ENCODE peak calls at places on chromosomes 4 and X, in four cellular contexts. One of them, this sample, is unnamed.

GRCh38 chr4:17310269-17310652 is 201.6 kb downstream of the QDPR start:
- DNase-seq in hypothalamus: no peak
- DNase-seq in renal cortical epithelial cell: no peak
- DNase-seq in anterior cingulate cortex: no peak
- DNase-seq in this sample: peak

GRCh38 chr4:67549123-67549522 is 3.8 kb upstream of the CENPC start:
- DNase-seq in hypothalamus: no peak
- DNase-seq in renal cortical epithelial cell: peak
- DNase-seq in anterior cingulate cortex: no peak
- DNase-seq in this sample: peak

GRCh38 chr4:10698172-10698571 is 13.6 kb upstream of the CLNK start:
- DNase-seq in hypothalamus: no peak
- DNase-seq in renal cortical epithelial cell: no peak
- DNase-seq in anterior cingulate cortex: no peak
- DNase-seq in this sample: no peak

GRCh38 chr4:158277558-158277957 is 67.3 kb downstream of the TMEM144 start:
- DNase-seq in hypothalamus: no peak
- DNase-seq in renal cortical epithelial cell: no peak
- DNase-seq in anterior cingulate cortex: no peak
- DNase-seq in this sample: no peak

GRCh38 chrX:11944486-11944885 is 186.4 kb downstream of the MSL3 start:
- DNase-seq in hypothalamus: no peak
- DNase-seq in renal cortical epithelial cell: peak
- DNase-seq in anterior cingulate cortex: no peak
- DNase-seq in this sample: peak

GRCh38 chrX:10050481-10050880 is 83.3 kb downstream of the CLDN34 start:
- DNase-seq in hypothalamus: no peak
- DNase-seq in renal cortical epithelial cell: no peak
- DNase-seq in anterior cingulate cortex: no peak
- DNase-seq in this sample: peak

GRCh38 chr4:139835006-139835405 is 169.4 kb downstream of the MGST2 start:
- DNase-seq in hypothalamus: no peak
- DNase-seq in renal cortical epithelial cell: peak
- DNase-seq in anterior cingulate cortex: no peak
- DNase-seq in this sample: peak

GRCh38 chr4:22986881-22987280 is 294.1 kb downstream of the GBA3 start:
- DNase-seq in hypothalamus: no peak
- DNase-seq in renal cortical epithelial cell: peak
- DNase-seq in anterior cingulate cortex: no peak
- DNase-seq in this sample: no peak

GRCh38 chr4:119490335-119490734 is 138.3 kb downstream of the PDE5A start:
- DNase-seq in hypothalamus: no peak
- DNase-seq in renal cortical epithelial cell: peak
- DNase-seq in anterior cingulate cortex: no peak
- DNase-seq in this sample: peak

GRCh38 chr4:22129454-22130075 is 181.0 kb upstream of the KCNIP4 start:
- DNase-seq in hypothalamus: no peak
- DNase-seq in renal cortical epithelial cell: peak
- DNase-seq in anterior cingulate cortex: no peak
- DNase-seq in this sample: peak

GRCh38 chr4:80566203-80566872 is 230.8 kb downstream of the CFAP299 start:
- DNase-seq in hypothalamus: no peak
- DNase-seq in renal cortical epithelial cell: peak
- DNase-seq in anterior cingulate cortex: no peak
- DNase-seq in this sample: no peak

GRCh38 chrX:102115748-102116147 is 9.7 kb upstream of the TCEAL2 start:
- DNase-seq in hypothalamus: no peak
- DNase-seq in renal cortical epithelial cell: no peak
- DNase-seq in anterior cingulate cortex: no peak
- DNase-seq in this sample: no peak

GRCh38 chr4:165905405-165906027 is 32.5 kb downstream of the TLL1 start:
- DNase-seq in hypothalamus: no peak
- DNase-seq in renal cortical epithelial cell: no peak
- DNase-seq in anterior cingulate cortex: no peak
- DNase-seq in this sample: peak

GRCh38 chr4:172809319-172809718 is 359.3 kb upstream of the GALNT7 start:
- DNase-seq in hypothalamus: no peak
- DNase-seq in renal cortical epithelial cell: peak
- DNase-seq in anterior cingulate cortex: no peak
- DNase-seq in this sample: no peak

GRCh38 chrX:155877288-155877687 is 3.9 kb upstream of the VAMP7 start:
- DNase-seq in hypothalamus: no peak
- DNase-seq in renal cortical epithelial cell: no peak
- DNase-seq in anterior cingulate cortex: no peak
- DNase-seq in this sample: no peak

GRCh38 chr4:88958080-88958479 is 98.9 kb downstream of the FAM13A start:
- DNase-seq in hypothalamus: no peak
- DNase-seq in renal cortical epithelial cell: no peak
- DNase-seq in anterior cingulate cortex: no peak
- DNase-seq in this sample: no peak

GRCh38 chr4:40032785-40033184 is 23.9 kb upstream of the N4BP2 start:
- DNase-seq in hypothalamus: no peak
- DNase-seq in renal cortical epithelial cell: no peak
- DNase-seq in anterior cingulate cortex: no peak
- DNase-seq in this sample: no peak

GRCh38 chrX:56975611-56976010 is 19.7 kb downstream of the SPIN3 start:
- DNase-seq in hypothalamus: no peak
- DNase-seq in renal cortical epithelial cell: no peak
- DNase-seq in anterior cingulate cortex: no peak
- DNase-seq in this sample: peak

GRCh38 chr4:4625488-4625887 is 83.6 kb upstream of the STX18 start:
- DNase-seq in hypothalamus: no peak
- DNase-seq in renal cortical epithelial cell: no peak
- DNase-seq in anterior cingulate cortex: no peak
- DNase-seq in this sample: peak

GRCh38 chr4:5798447-5798846 is 87.4 kb downstream of the EVC start:
- DNase-seq in hypothalamus: no peak
- DNase-seq in renal cortical epithelial cell: no peak
- DNase-seq in anterior cingulate cortex: no peak
- DNase-seq in this sample: no peak

GRCh38 chr4:78369691-78370090 is 181.9 kb upstream of the ANXA3 start:
- DNase-seq in hypothalamus: no peak
- DNase-seq in renal cortical epithelial cell: peak
- DNase-seq in anterior cingulate cortex: no peak
- DNase-seq in this sample: no peak

GRCh38 chrX:20514358-20514757 is 247.6 kb upstream of the RPS6KA3 start:
- DNase-seq in hypothalamus: no peak
- DNase-seq in renal cortical epithelial cell: peak
- DNase-seq in anterior cingulate cortex: no peak
- DNase-seq in this sample: peak

GRCh38 chrX:97743014-97743413 is 859.3 kb downstream of the RPA4 start:
- DNase-seq in hypothalamus: no peak
- DNase-seq in renal cortical epithelial cell: no peak
- DNase-seq in anterior cingulate cortex: no peak
- DNase-seq in this sample: no peak

GRCh38 chrX:111823703-111824102 is 52.3 kb upstream of the TRPC5OS start:
- DNase-seq in hypothalamus: no peak
- DNase-seq in renal cortical epithelial cell: no peak
- DNase-seq in anterior cingulate cortex: no peak
- DNase-seq in this sample: no peak

GRCh38 chr4:4395849-4396627 is 9.1 kb downstream of the NSG1 start:
- DNase-seq in hypothalamus: no peak
- DNase-seq in renal cortical epithelial cell: no peak
- DNase-seq in anterior cingulate cortex: no peak
- DNase-seq in this sample: peak

This sample was measured in M059J.